ENCODE peak calls at places on chromosomes 11 and 22, in seven cellular contexts. Z is neuronal stem cell, K is upper lobe of left lung, P is tibial nerve, J is AG04450, E is HCT116, C is aorta. F is an unnamed sample.

GRCh38 chr22:35961480-35961902 is 67.1 kb downstream of the RBFOX2 start:
- DNase-seq in Z (peak), K (no peak), P (no peak), J (peak), E (no peak), C (peak), F (no peak)

GRCh38 chr11:90237004-90237403 is 14.2 kb upstream of the CHORDC1 start:
- DNase-seq in Z (no peak), K (no peak), P (no peak), J (no peak), E (no peak), C (no peak), F (no peak)

GRCh38 chr22:36773935-36774334 is 2.0 kb downstream of the IFT27 start:
- DNase-seq in Z (no peak), K (no peak), P (no peak), J (no peak), E (no peak), C (no peak), F (no peak)

GRCh38 chr11:67484847-67485311 is 2.1 kb downstream of the AIP start:
- DNase-seq in Z (no peak), K (no peak), P (no peak), J (no peak), E (no peak), C (peak), F (no peak)

GRCh38 chr22:40498454-40499186 is 128.2 kb downstream of the SGSM3 start:
- DNase-seq in Z (no peak), K (no peak), P (no peak), J (peak), E (peak), C (no peak), F (no peak)

GRCh38 chr22:40654522-40655167 is 18.1 kb upstream of the MRTFA start:
- DNase-seq in Z (no peak), K (no peak), P (peak), J (no peak), E (no peak), C (no peak), F (no peak)

GRCh38 chr11:134882671-134883318 is 470.8 kb upstream of the B3GAT1 start:
- DNase-seq in Z (no peak), K (no peak), P (no peak), J (no peak), E (no peak), C (no peak), F (no peak)

GRCh38 chr11:8728566-8728965 is 46.0 kb downstream of the RPL27A start:
- DNase-seq in Z (no peak), K (no peak), P (no peak), J (no peak), E (no peak), C (no peak), F (no peak)

GRCh38 chr11:123137496-123138270 is 57.4 kb downstream of the CLMP start:
- DNase-seq in Z (peak), K (peak), P (peak), J (no peak), E (no peak), C (peak), F (no peak)

GRCh38 chr11:134170909-134171281 is 52.9 kb downstream of the NCAPD3 start:
- DNase-seq in Z (no peak), K (no peak), P (no peak), J (peak), E (no peak), C (no peak), F (no peak)

GRCh38 chr11:3947084-3947483 is 91.6 kb downstream of the STIM1 start:
- DNase-seq in Z (no peak), K (no peak), P (no peak), J (no peak), E (no peak), C (no peak), F (no peak)

GRCh38 chr11:84234011-84234410 is 947.8 kb upstream of the CCDC90B start:
- DNase-seq in Z (no peak), K (no peak), P (no peak), J (no peak), E (no peak), C (no peak), F (no peak)

GRCh38 chr11:119195680-119196079 is 10.4 kb downstream of the NHERF4 start:
- DNase-seq in Z (no peak), K (peak), P (no peak), J (peak), E (peak), C (peak), F (no peak)

GRCh38 chr22:21455334-21456089 is 11.7 kb upstream of the TMEM191C start:
- DNase-seq in Z (no peak), K (peak), P (peak), J (no peak), E (no peak), C (peak), F (no peak)

GRCh38 chr11:57144075-57144474 is 37.7 kb upstream of the LRRC55 start:
- DNase-seq in Z (no peak), K (no peak), P (no peak), J (no peak), E (no peak), C (no peak), F (no peak)

GRCh38 chr11:76462317-76462716 is 17.5 kb downstream of the EMSY start:
- DNase-seq in Z (no peak), K (no peak), P (no peak), J (no peak), E (no peak), C (no peak), F (no peak)

GRCh38 chr22:39600491-39601179 is 30.1 kb downstream of the CACNA1I start:
- DNase-seq in Z (no peak), K (no peak), P (no peak), J (no peak), E (no peak), C (no peak), F (no peak)

GRCh38 chr22:36733271-36733670 is 29.7 kb upstream of the CACNG2 start:
- DNase-seq in Z (no peak), K (no peak), P (no peak), J (no peak), E (no peak), C (no peak), F (no peak)

GRCh38 chr11:69359735-69360470 is 65.9 kb downstream of the MYEOV start:
- DNase-seq in Z (no peak), K (no peak), P (no peak), J (no peak), E (no peak), C (no peak), F (no peak)

GRCh38 chr11:116885951-116886629 is 48.7 kb upstream of the APOA1 start:
- DNase-seq in Z (no peak), K (no peak), P (no peak), J (peak), E (no peak), C (no peak), F (no peak)

GRCh38 chr11:32891657-32892354 is 805 bp upstream of the QSER1 start:
- DNase-seq in Z (no peak), K (no peak), P (no peak), J (no peak), E (no peak), C (no peak), F (no peak)

GRCh38 chr11:92226331-92227232 is 2.0 kb downstream of the FAT3 start:
- DNase-seq in Z (peak), K (peak), P (no peak), J (no peak), E (no peak), C (peak), F (no peak)

GRCh38 chr11:92008249-92008648 is 216.4 kb upstream of the FAT3 start:
- DNase-seq in Z (no peak), K (no peak), P (no peak), J (no peak), E (no peak), C (no peak), F (no peak)

GRCh38 chr11:101860694-101861371 is 54.0 kb upstream of the CEP126 start:
- DNase-seq in Z (peak), K (no peak), P (no peak), J (no peak), E (peak), C (no peak), F (no peak)

GRCh38 chr11:59510917-59511589 is at the start of gene OR4D9:
- DNase-seq in Z (no peak), K (no peak), P (no peak), J (no peak), E (no peak), C (no peak), F (no peak)

GRCh38 chr11:13384837-13385417 is 78.1 kb downstream of the BTBD10 start:
- DNase-seq in Z (peak), K (no peak), P (no peak), J (peak), E (peak), C (no peak), F (no peak)

GRCh38 chr11:106327134-106327533 is 249.7 kb downstream of the AASDHPPT start:
- DNase-seq in Z (no peak), K (no peak), P (no peak), J (no peak), E (no peak), C (no peak), F (no peak)

GRCh38 chr11:65262381-65262680 is 569 bp downstream of the POLA2 start:
- DNase-seq in Z (no peak), K (no peak), P (no peak), J (no peak), E (no peak), C (no peak), F (no peak)

GRCh38 chr11:134815404-134815803 is 403.4 kb upstream of the B3GAT1 start:
- DNase-seq in Z (no peak), K (no peak), P (no peak), J (no peak), E (peak), C (no peak), F (no peak)

DNA sequence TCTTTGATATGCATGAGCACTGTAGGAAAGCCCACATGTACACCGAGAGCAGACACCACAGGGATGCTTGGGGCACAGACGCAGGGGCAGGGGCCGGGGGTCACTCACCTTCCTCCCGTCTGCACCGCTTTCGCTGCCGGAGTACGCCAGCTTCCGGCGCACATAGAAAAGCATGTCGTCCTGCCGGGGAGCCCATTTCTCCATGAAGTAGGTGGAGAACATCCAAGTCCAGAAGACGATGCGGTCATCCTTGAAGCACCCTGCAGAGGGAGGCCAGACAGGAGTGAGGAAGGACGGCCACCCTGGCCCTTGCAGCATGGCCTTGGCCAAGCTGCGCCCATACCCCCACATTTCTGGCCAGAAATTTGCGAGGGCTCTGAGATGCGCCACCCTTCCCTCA is 28.8 kb downstream of the KIAA0930 start:
- DNase-seq in Z (no peak), K (peak), P (no peak), J (no peak), E (no peak), C (peak), F (no peak)
- H3K4me3 ChIP-seq in Z (no peak), K (no peak), P (peak), J (peak), E (no peak), C (peak), F (peak)

GRCh38 chr11:12376259-12376971 is 956 bp upstream of the PARVA start:
- DNase-seq in Z (no peak), K (no peak), P (no peak), J (peak), E (no peak), C (no peak), F (no peak)
- H3K27ac ChIP-seq in Z (no peak), K (peak), P (peak), J (peak), E (no peak), C (no peak), F (peak)

DNA sequence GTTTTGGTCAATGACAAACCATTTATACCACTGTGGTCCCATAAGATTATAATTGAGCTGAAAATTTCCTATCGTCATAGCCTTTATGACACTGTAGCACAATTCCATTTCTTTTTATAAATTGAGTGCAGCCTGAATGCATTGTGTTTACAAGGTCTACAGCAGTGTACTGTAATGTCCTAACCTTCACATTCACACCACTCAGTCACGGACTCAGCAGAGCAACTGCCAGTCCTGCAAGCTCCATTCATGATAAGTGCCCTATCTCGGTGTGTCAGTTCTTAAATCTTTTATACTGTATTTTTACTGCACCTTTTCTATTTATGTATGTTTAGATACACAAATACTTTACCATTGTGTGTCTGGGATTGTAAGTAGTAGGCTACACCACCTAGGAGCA is 55.2 kb upstream of the SLC25A18 start:
- DNase-seq in Z (no peak), K (no peak), P (no peak), J (no peak), E (no peak), C (no peak), F (no peak)
- H3K4me3 ChIP-seq in Z (no peak), K (no peak), P (no peak), J (no peak), E (no peak), C (no peak), F (no peak)

GRCh38 chr11:71530602-71531001 is 3.5 kb downstream of the KRTAP5-7 start:
- DNase-seq in Z (no peak), K (no peak), P (no peak), J (no peak), E (no peak), C (peak), F (no peak)
- H3K27ac ChIP-seq in Z (no peak), K (no peak), P (no peak), J (no peak), E (no peak), C (no peak), F (no peak)

GRCh38 chr11:47003180-47003877 is 66.8 kb downstream of the CSTPP1 start:
- DNase-seq in Z (no peak), K (no peak), P (no peak), J (no peak), E (no peak), C (no peak), F (no peak)

GRCh38 chr11:47000033-47000432 is 63.5 kb downstream of the CSTPP1 start:
- DNase-seq in Z (no peak), K (no peak), P (no peak), J (no peak), E (no peak), C (no peak), F (no peak)

GRCh38 chr11:47002366-47002765 is 65.8 kb downstream of the CSTPP1 start:
- DNase-seq in Z (no peak), K (no peak), P (no peak), J (no peak), E (no peak), C (no peak), F (no peak)

GRCh38 chr11:46999217-46999616 is 62.7 kb downstream of the CSTPP1 start:
- DNase-seq in Z (no peak), K (no peak), P (no peak), J (no peak), E (no peak), C (no peak), F (no peak)

GRCh38 chr11:47001666-47002285 is 65.2 kb downstream of the CSTPP1 start:
- DNase-seq in Z (no peak), K (no peak), P (no peak), J (no peak), E (no peak), C (no peak), F (no peak)
- H3K4me3 ChIP-seq in Z (no peak), K (no peak), P (no peak), J (no peak), E (no peak), C (no peak), F (no peak)

GRCh38 chr22:29798801-29799200 is 31.6 kb downstream of the UQCR10 start:
- DNase-seq in Z (no peak), K (no peak), P (no peak), J (no peak), E (no peak), C (no peak), F (no peak)

GRCh38 chr22:29803190-29803589 is 34.9 kb downstream of the ASCC2 start:
- DNase-seq in Z (no peak), K (no peak), P (no peak), J (no peak), E (no peak), C (no peak), F (no peak)

GRCh38 chr22:29799217-29799680 is 32.1 kb downstream of the UQCR10 start:
- DNase-seq in Z (no peak), K (no peak), P (peak), J (peak), E (peak), C (peak), F (peak)

GRCh38 chr22:29801153-29801552 is 34.0 kb downstream of the UQCR10 start:
- DNase-seq in Z (peak), K (no peak), P (no peak), J (no peak), E (no peak), C (no peak), F (no peak)

GRCh38 chr22:29801796-29802195 is 34.6 kb downstream of the UQCR10 start:
- DNase-seq in Z (no peak), K (no peak), P (no peak), J (no peak), E (no peak), C (no peak), F (no peak)
- H3K27ac ChIP-seq in Z (no peak), K (peak), P (no peak), J (no peak), E (no peak), C (no peak), F (peak)